ENCODE peak calls at places on chromosomes 11 and 22, in nine cellular contexts. L is OCI-LY7; X is fibroblast of mammary gland; S is CD8-positive, alpha-beta T cell; B is AG09309; A is transverse colon; H is body of pancreas; T is heart left ventricle; Y is HL-60. K is an unnamed sample.

GRCh38 chr22:49212002-49212401 is 615.7 kb downstream of the BRD1 start:
- DNase-seq in L (no peak), X (no peak), S (peak; percentile 40), B (no peak), A (no peak), H (peak; percentile 3), T (no peak), Y (no peak), K (no peak)

GRCh38 chr22:32632650-32633049 is 158.0 kb downstream of the FBXO7 start:
- DNase-seq in L (no peak), X (no peak), S (no peak), B (no peak), A (no peak), H (no peak), T (no peak), Y (no peak), K (no peak)

GRCh38 chr11:121482231-121483129 is 29.7 kb upstream of the SORL1-AS1 start:
- DNase-seq in L (peak; percentile 75), X (no peak), S (peak; percentile 79), B (no peak), A (peak; percentile 24), H (no peak), T (no peak), Y (peak; percentile 81), K (no peak)

GRCh38 chr11:75576445-75577049 is 14.5 kb downstream of the SERPINH1 start:
- DNase-seq in L (peak; percentile 34), X (peak; percentile 55), S (no peak), B (no peak), A (peak; percentile 61), H (no peak), T (no peak), Y (peak; percentile 63), K (peak; percentile 46)

GRCh38 chr11:134019500-134019899 is 49.4 kb upstream of the JAM3 start:
- DNase-seq in L (no peak), X (no peak), S (no peak), B (no peak), A (no peak), H (no peak), T (peak; percentile 33), Y (no peak), K (no peak)

GRCh38 chr22:17562906-17563870 is at the start of gene SLC25A18:
- DNase-seq in L (no peak), X (peak; percentile 74), S (no peak), B (no peak), A (peak; percentile 21), H (no peak), T (peak; percentile 80), Y (no peak), K (no peak)

GRCh38 chr11:120340529-120340928 is 4.3 kb downstream of the ARHGEF12 start:
- DNase-seq in L (no peak), X (peak; percentile 49), S (no peak), B (no peak), A (no peak), H (no peak), T (no peak), Y (no peak), K (peak; percentile 32)

GRCh38 chr22:44567846-44568493 is 69.9 kb upstream of the RTL6 start:
- DNase-seq in L (peak; percentile 66), X (peak; percentile 57), S (peak; percentile 72), B (no peak), A (peak; percentile 65), H (peak; percentile 50), T (peak; percentile 70), Y (peak; percentile 44), K (peak; percentile 27)

DNA sequence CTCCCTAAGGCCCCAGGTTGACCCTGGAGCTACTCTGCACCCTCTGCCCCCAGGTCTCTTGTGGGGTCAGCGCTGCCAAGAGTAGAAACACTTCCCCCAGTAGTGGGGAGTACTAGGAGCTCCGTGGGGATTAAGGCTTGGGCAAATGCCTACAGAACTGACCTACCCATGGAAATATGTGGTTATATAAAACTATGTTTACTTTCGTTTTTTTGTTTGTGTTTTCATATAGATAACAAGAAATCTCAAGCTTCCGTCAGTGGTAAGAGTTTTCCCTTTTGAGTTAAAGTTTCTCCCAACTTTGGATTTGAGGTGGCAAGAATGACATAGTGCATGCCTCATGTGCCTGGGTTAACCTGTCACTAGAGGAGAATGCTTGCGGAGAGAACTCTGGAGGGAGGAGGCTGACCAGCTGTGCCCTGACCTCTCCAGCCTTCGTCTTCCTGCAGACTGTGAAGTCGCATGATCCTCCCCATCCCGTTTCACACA is 45.5 kb downstream of the MED15 start:
- DNase-seq in L (no peak), X (peak; percentile 65), S (no peak), B (no peak), A (no peak), H (no peak), T (peak; percentile 8), Y (no peak), K (no peak)
- TF ChIP-seq CTCF in L (no peak), X (no peak), S (no peak), B (no peak), A (no peak), H (no peak), T (no peak), Y (no peak), K (no peak)

GRCh38 chr22:35986085-35986484 is 42.5 kb downstream of the RBFOX2 start:
- DNase-seq in L (no peak), X (peak; percentile 40), S (no peak), B (no peak), A (no peak), H (no peak), T (no peak), Y (no peak), K (peak; percentile 43)

GRCh38 chr22:35984183-35984710 is 44.4 kb downstream of the RBFOX2 start:
- DNase-seq in L (no peak), X (no peak), S (no peak), B (no peak), A (no peak), H (no peak), T (no peak), Y (no peak), K (no peak)

GRCh38 chr22:35987487-35987886 is 41.1 kb downstream of the RBFOX2 start:
- DNase-seq in L (no peak), X (peak; percentile 85), S (no peak), B (no peak), A (no peak), H (no peak), T (no peak), Y (no peak), K (no peak)

GRCh38 chr22:35985361-35985760 is 43.3 kb downstream of the RBFOX2 start:
- DNase-seq in L (no peak), X (no peak), S (no peak), B (no peak), A (no peak), H (no peak), T (no peak), Y (no peak), K (no peak)

GRCh38 chr22:35984776-35985175 is 43.8 kb downstream of the RBFOX2 start:
- DNase-seq in L (no peak), X (no peak), S (no peak), B (no peak), A (no peak), H (no peak), T (no peak), Y (no peak), K (no peak)
- H3K4me3 ChIP-seq in L (no peak overlapping the region), X (no peak overlapping the region), S (no peak overlapping the region), B (no peak overlapping the region), A (no peak overlapping the region), H (no peak overlapping the region), T (no peak overlapping the region), Y (no peak overlapping the region), K (no peak overlapping the region)

GRCh38 chr11:114173836-114174235 is 114.3 kb downstream of the ZBTB16 start:
- DNase-seq in L (no peak), X (no peak), S (no peak), B (no peak), A (no peak), H (no peak), T (no peak), Y (no peak), K (no peak)

GRCh38 chr11:114172871-114173444 is 113.4 kb downstream of the ZBTB16 start:
- DNase-seq in L (peak; percentile 19), X (no peak), S (no peak), B (no peak), A (no peak), H (no peak), T (no peak), Y (no peak), K (no peak)

GRCh38 chr11:114170226-114170625 is 110.7 kb downstream of the ZBTB16 start:
- DNase-seq in L (no peak), X (no peak), S (no peak), B (no peak), A (no peak), H (no peak), T (no peak), Y (no peak), K (no peak)

GRCh38 chr11:114171257-114172054 is 111.9 kb downstream of the ZBTB16 start:
- DNase-seq in L (no peak), X (peak; percentile 76), S (no peak), B (no peak), A (peak; percentile 79), H (peak; percentile 90), T (peak; percentile 95), Y (no peak), K (no peak)

DNA sequence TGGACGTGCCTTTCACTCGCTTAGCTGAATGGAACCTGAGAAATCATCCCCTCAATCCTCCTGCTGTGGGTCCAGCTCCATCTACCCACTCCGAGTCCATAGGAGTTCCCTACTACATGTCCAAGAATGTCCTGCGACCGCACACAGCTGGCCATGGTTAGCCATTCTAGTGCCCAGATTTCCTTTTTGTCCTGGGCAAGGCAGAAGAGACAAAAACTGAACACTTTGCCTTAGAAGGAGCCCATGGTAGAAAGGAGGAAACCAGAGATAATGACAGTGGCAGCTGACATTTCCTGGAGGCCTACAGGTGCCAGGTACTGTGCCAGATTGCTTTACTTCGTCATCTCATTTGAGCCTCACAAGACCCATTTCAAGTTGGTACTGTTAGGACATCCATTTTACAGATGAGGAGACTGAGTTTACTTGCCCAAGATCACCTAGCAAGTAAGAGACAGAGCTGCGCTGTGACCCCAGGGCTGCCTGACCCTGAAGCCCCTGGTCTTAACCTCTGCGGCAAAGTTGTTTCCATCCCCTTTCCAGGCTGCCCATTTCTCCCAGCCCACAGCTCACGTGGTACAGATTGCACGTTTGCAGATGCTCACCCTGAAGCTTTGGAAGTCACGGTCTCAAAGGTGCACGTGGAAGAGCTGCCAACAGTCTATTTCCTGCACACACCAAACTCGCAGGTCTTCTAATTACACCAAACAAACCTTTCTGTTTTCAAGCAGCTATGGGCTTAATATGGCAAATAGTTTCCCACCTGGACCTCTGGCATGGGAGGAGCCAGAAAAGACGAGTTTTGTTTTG is 112.7 kb downstream of the ZBTB16 start:
- DNase-seq in L (no peak), X (no peak), S (no peak), B (no peak), A (no peak), H (no peak), T (no peak), Y (no peak), K (no peak)
- TF ChIP-seq CTCF in L (no peak), X (no peak), S (no peak), B (no peak), A (no peak), H (no peak), T (no peak), Y (no peak), K (no peak)

DNA sequence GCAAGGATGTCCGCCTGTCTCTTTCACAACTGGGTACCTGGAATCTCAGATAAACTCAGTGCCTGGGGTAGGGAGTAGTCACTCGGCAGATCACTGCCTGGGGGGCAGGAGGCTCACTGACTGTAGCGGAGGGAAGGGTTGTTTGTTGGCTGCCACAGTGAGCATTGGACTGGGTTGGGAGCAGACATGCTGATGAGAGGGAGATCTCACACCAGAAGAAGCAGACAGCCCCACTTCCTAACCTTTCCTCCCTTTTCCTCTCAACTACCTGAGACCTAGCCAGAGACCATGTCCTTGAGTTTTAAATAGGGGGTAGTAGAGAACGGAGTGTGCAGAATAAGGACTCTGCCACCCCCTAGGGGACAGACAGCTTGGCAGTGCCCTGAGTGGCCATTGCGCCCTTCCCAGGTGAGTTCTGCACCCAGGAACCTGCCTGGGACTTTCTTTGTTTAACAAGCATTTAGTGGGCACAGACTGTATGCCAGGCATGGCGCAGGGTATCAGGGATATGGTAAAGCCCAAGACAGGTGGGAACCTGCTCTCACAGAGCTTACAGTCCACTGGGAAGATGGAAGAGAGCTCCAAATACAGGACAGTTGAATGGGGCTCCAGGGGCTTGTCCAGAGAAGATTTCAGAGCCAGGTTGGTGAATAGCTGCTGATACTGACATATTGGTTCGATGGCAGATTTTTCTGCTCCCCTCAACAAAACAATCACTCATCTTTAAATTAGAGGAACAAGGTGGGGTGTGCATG is 115.7 kb upstream of the NNMT start:
- DNase-seq in L (peak; percentile 74), X (peak; percentile 48), S (no peak), B (no peak), A (peak; percentile 80), H (peak; percentile 81), T (no peak), Y (no peak), K (no peak)
- H3K4me3 ChIP-seq in L (no peak overlapping the region), X (peak overlapping the region; percentile 51), S (no peak overlapping the region), B (no peak overlapping the region), A (peak overlapping the region; percentile 30), H (no peak overlapping the region), T (peak overlapping the region; percentile 38), Y (no peak overlapping the region), K (peak overlapping the region; percentile 6)